ENCODE peak calls at places on chromosomes 5 and 9, in four cellular contexts. One of them, this sample, is unnamed.

GRCh38 chr9:127801955-127802575 is 617 bp upstream of the FPGS start:
- DNase-seq in AG09309: no peak
- DNase-seq in M059J: no peak
- DNase-seq in NCI-H1694 treated with DMSO at 0.1 percent for 48 hours: no peak
- DNase-seq in this sample: no peak

GRCh38 chr5:145957388-145957787 is 21.0 kb downstream of the SH3RF2 start:
- DNase-seq in M059J: no peak
- DNase-seq in NCI-H1694 treated with DMSO at 0.1 percent for 48 hours: no peak
- DNase-seq in AG09309: no peak
- DNase-seq in this sample: no peak

GRCh38 chr5:353599-354580 is 32.4 kb downstream of the AHRR start:
- DNase-seq in M059J: no peak
- DNase-seq in NCI-H1694 treated with DMSO at 0.1 percent for 48 hours: no peak
- DNase-seq in AG09309: no peak
- DNase-seq in this sample: no peak

GRCh38 chr5:60023255-60023654 is 129.7 kb upstream of the PDE4D start:
- DNase-seq in AG09309: no peak
- DNase-seq in NCI-H1694 treated with DMSO at 0.1 percent for 48 hours: no peak
- DNase-seq in M059J: peak; percentile 70
- DNase-seq in this sample: no peak

GRCh38 chr9:87662808-87663528 is 63.0 kb upstream of the CTSL start:
- DNase-seq in M059J: peak; percentile 93
- DNase-seq in AG09309: peak; percentile 45
- DNase-seq in NCI-H1694 treated with DMSO at 0.1 percent for 48 hours: peak; percentile 3
- DNase-seq in this sample: peak; percentile 17

GRCh38 chr5:54803381-54804025 is 181.9 kb downstream of the ESM1 start:
- DNase-seq in NCI-H1694 treated with DMSO at 0.1 percent for 48 hours: no peak
- DNase-seq in M059J: no peak
- DNase-seq in AG09309: no peak
- DNase-seq in this sample: no peak

GRCh38 chr5:173627860-173628392 is 11.5 kb upstream of the BOD1 start:
- DNase-seq in M059J: no peak
- DNase-seq in AG09309: no peak
- DNase-seq in NCI-H1694 treated with DMSO at 0.1 percent for 48 hours: no peak
- DNase-seq in this sample: peak; percentile 60

GRCh38 chr5:109250080-109250479 is 159.7 kb downstream of the PJA2 start:
- DNase-seq in AG09309: no peak
- DNase-seq in M059J: no peak
- DNase-seq in NCI-H1694 treated with DMSO at 0.1 percent for 48 hours: no peak
- DNase-seq in this sample: no peak

GRCh38 chr5:139711852-139712171 is 63.7 kb downstream of the CXXC5 start:
- DNase-seq in AG09309: no peak
- DNase-seq in NCI-H1694 treated with DMSO at 0.1 percent for 48 hours: no peak
- DNase-seq in M059J: peak; percentile 59
- DNase-seq in this sample: peak; percentile 57

GRCh38 chr9:1411826-1412225 is 361.7 kb downstream of the DMRT2 start:
- DNase-seq in M059J: no peak
- DNase-seq in AG09309: no peak
- DNase-seq in NCI-H1694 treated with DMSO at 0.1 percent for 48 hours: no peak
- DNase-seq in this sample: no peak

GRCh38 chr9:135087899-135088347 is 455 bp downstream of the OLFM1 start:
- DNase-seq in M059J: no peak
- DNase-seq in NCI-H1694 treated with DMSO at 0.1 percent for 48 hours: no peak
- DNase-seq in AG09309: no peak
- DNase-seq in this sample: no peak

GRCh38 chr9:130447193-130447816 is 2.5 kb downstream of the ASS1 start:
- DNase-seq in NCI-H1694 treated with DMSO at 0.1 percent for 48 hours: no peak
- DNase-seq in AG09309: no peak
- DNase-seq in M059J: no peak
- DNase-seq in this sample: no peak

GRCh38 chr9:21836437-21837161 is 34.2 kb downstream of the MTAP start:
- DNase-seq in AG09309: peak; percentile 98
- DNase-seq in M059J: peak; percentile 100
- DNase-seq in NCI-H1694 treated with DMSO at 0.1 percent for 48 hours: no peak
- DNase-seq in this sample: no peak

GRCh38 chr9:70832487-70832886 is 288.9 kb downstream of the TRPM3 start:
- DNase-seq in NCI-H1694 treated with DMSO at 0.1 percent for 48 hours: no peak
- DNase-seq in AG09309: no peak
- DNase-seq in M059J: peak; percentile 4
- DNase-seq in this sample: no peak

GRCh38 chr5:34923694-34924461 is 5.5 kb upstream of the DNAJC21 start:
- DNase-seq in AG09309: peak; percentile 48
- DNase-seq in M059J: peak; percentile 99
- DNase-seq in NCI-H1694 treated with DMSO at 0.1 percent for 48 hours: no peak
- DNase-seq in this sample: no peak

GRCh38 chr5:55694152-55694830 is 17.8 kb downstream of the SLC38A9 start:
- DNase-seq in AG09309: no peak
- DNase-seq in NCI-H1694 treated with DMSO at 0.1 percent for 48 hours: peak; percentile 29
- DNase-seq in M059J: peak; percentile 54
- DNase-seq in this sample: no peak

GRCh38 chr5:124560370-124560769 is 186.1 kb downstream of the ZNF608 start:
- DNase-seq in NCI-H1694 treated with DMSO at 0.1 percent for 48 hours: no peak
- DNase-seq in AG09309: no peak
- DNase-seq in M059J: no peak
- DNase-seq in this sample: no peak

This sample was measured in amygdala.